ENCODE peak calls at places on chromosomes 1 and 21, in seven cellular contexts. N is adrenal gland; L is heart right ventricle; Y is coronary artery; A is aorta; T is HAP-1; B is naive thymus-derived CD4-positive, alpha-beta T cell. Q is an unnamed sample.

GRCh38 chr1:55594701-55595100 is 379.5 kb upstream of the USP24 start:
- DNase-seq in N (no peak), L (no peak), Y (no peak), A (no peak), T (no peak), B (no peak), Q (no peak)

GRCh38 chr1:58858344-58858673 is 74.5 kb upstream of the JUN start:
- DNase-seq in N (no peak), L (no peak), Y (no peak), A (no peak), T (no peak), B (peak), Q (no peak)

GRCh38 chr1:221878134-221878533 is 136.2 kb upstream of the DUSP10 start:
- DNase-seq in N (no peak), L (no peak), Y (no peak), A (no peak), T (no peak), B (no peak), Q (no peak)

GRCh38 chr21:14602418-14602987 is 56.4 kb upstream of the SAMSN1 start:
- DNase-seq in N (no peak), L (no peak), Y (no peak), A (no peak), T (no peak), B (no peak), Q (no peak)

GRCh38 chr1:160244209-160244608 is 18.1 kb downstream of the DCAF8 start:
- DNase-seq in N (no peak), L (no peak), Y (no peak), A (no peak), T (no peak), B (no peak), Q (no peak)

GRCh38 chr1:89285715-89286380 is 13.2 kb upstream of the GBP5 start:
- DNase-seq in N (no peak), L (no peak), Y (no peak), A (no peak), T (no peak), B (no peak), Q (no peak)

GRCh38 chr1:35748326-35748725 is 21.5 kb downstream of the CLSPN start:
- DNase-seq in N (no peak), L (no peak), Y (no peak), A (no peak), T (no peak), B (no peak), Q (no peak)

GRCh38 chr1:1281533-1282321 is 1.5 kb downstream of the SCNN1D start:
- DNase-seq in N (peak), L (peak), Y (no peak), A (no peak), T (no peak), B (no peak), Q (peak)

GRCh38 chr1:152143147-152143845 is 15.7 kb downstream of the RPTN start:
- DNase-seq in N (no peak), L (no peak), Y (no peak), A (no peak), T (no peak), B (no peak), Q (no peak)

GRCh38 chr1:240285541-240285940 is 193.9 kb downstream of the FMN2 start:
- DNase-seq in N (no peak), L (no peak), Y (no peak), A (no peak), T (no peak), B (no peak), Q (no peak)

GRCh38 chr1:7528386-7529031 is 242.6 kb upstream of the VAMP3 start:
- DNase-seq in N (no peak), L (no peak), Y (no peak), A (peak), T (no peak), B (no peak), Q (no peak)

GRCh38 chr1:208002672-208003071 is 91.7 kb upstream of the CD34 start:
- DNase-seq in N (no peak), L (peak), Y (no peak), A (no peak), T (no peak), B (no peak), Q (no peak)

GRCh38 chr1:58983633-58984301 is 199.9 kb upstream of the JUN start:
- DNase-seq in N (no peak), L (no peak), Y (peak), A (no peak), T (no peak), B (no peak), Q (no peak)

GRCh38 chr21:41775152-41775472 is 8.3 kb upstream of the RIPK4 start:
- DNase-seq in N (no peak), L (no peak), Y (no peak), A (peak), T (no peak), B (no peak), Q (no peak)

GRCh38 chr1:112686835-112687234 is 12.4 kb downstream of the MOV10 start:
- DNase-seq in N (no peak), L (no peak), Y (no peak), A (no peak), T (no peak), B (no peak), Q (no peak)

GRCh38 chr1:14915356-14916054 is 238.0 kb upstream of the TMEM51 start:
- DNase-seq in N (no peak), L (peak), Y (no peak), A (no peak), T (no peak), B (peak), Q (peak)

GRCh38 chr1:209576798-209577197 is 6.7 kb upstream of the CAMK1G start:
- DNase-seq in N (peak), L (peak), Y (no peak), A (peak), T (peak), B (peak), Q (peak)

GRCh38 chr1:103525114-103525606 is 339 bp upstream of the RNPC3 start:
- DNase-seq in N (peak), L (no peak), Y (no peak), A (no peak), T (peak), B (peak), Q (peak)

GRCh38 chr1:181050922-181051321 is 17.1 kb downstream of the MR1 start:
- DNase-seq in N (no peak), L (no peak), Y (no peak), A (no peak), T (no peak), B (no peak), Q (no peak)

GRCh38 chr1:77271851-77272250 is 10.0 kb upstream of the AK5 start:
- DNase-seq in N (no peak), L (no peak), Y (no peak), A (no peak), T (no peak), B (no peak), Q (no peak)

GRCh38 chr1:209411491-209411929 is 172.0 kb upstream of the CAMK1G start:
- DNase-seq in N (peak), L (no peak), Y (peak), A (no peak), T (peak), B (no peak), Q (no peak)

GRCh38 chr21:32248616-32249550 is 30.0 kb downstream of the MIS18A start:
- DNase-seq in N (no peak), L (no peak), Y (no peak), A (no peak), T (no peak), B (no peak), Q (no peak)

GRCh38 chr1:209808059-209808494 is 2.1 kb upstream of the IRF6 start:
- DNase-seq in N (peak), L (peak), Y (peak), A (no peak), T (no peak), B (no peak), Q (peak)

GRCh38 chr1:37814257-37814656 is 6.2 kb upstream of the YRDC start:
- DNase-seq in N (peak), L (no peak), Y (no peak), A (no peak), T (no peak), B (no peak), Q (no peak)

GRCh38 chr1:201874672-201875071 is 14.0 kb upstream of the SHISA4 start:
- DNase-seq in N (no peak), L (no peak), Y (no peak), A (no peak), T (no peak), B (no peak), Q (no peak)

GRCh38 chr1:226033599-226034390 is 28.7 kb upstream of the H3-3A start:
- DNase-seq in N (no peak), L (peak), Y (no peak), A (no peak), T (no peak), B (no peak), Q (no peak)

GRCh38 chr1:200351826-200352549 is 57.8 kb downstream of the ZNF281 start:
- DNase-seq in N (no peak), L (no peak), Y (no peak), A (no peak), T (no peak), B (no peak), Q (peak)

GRCh38 chr1:1540015-1540816 is at the start of gene TMEM240:
- DNase-seq in N (peak), L (peak), Y (peak), A (peak), T (no peak), B (peak), Q (no peak)

GRCh38 chr21:26715878-26716506 is 129.2 kb downstream of the ADAMTS1 start:
- DNase-seq in N (peak), L (peak), Y (no peak), A (no peak), T (peak), B (no peak), Q (peak)
- H3K4me3 ChIP-seq in N (no peak), L (no peak), Y (no peak), A (no peak), T (no peak), B (no peak), Q (no peak)

GRCh38 chr1:110878993-110879392 is 6.0 kb downstream of the CD53 start:
- DNase-seq in N (no peak), L (no peak), Y (no peak), A (no peak), T (no peak), B (no peak), Q (no peak)
- H3K4me3 ChIP-seq in N (no peak), L (no peak), Y (no peak), A (no peak), T (no peak), B (peak), Q (no peak)

GRCh38 chr1:44808063-44808937 is at the start of gene BTBD19:
- DNase-seq in N (peak), L (peak), Y (peak), A (peak), T (peak), B (peak), Q (peak)
- H3K4me3 ChIP-seq in N (peak), L (peak), Y (peak), A (no peak), T (no peak), B (peak), Q (peak)

GRCh38 chr1:6485937-6486250 is 5.6 kb downstream of the PLEKHG5 start:
- DNase-seq in N (no peak), L (no peak), Y (no peak), A (no peak), T (no peak), B (no peak), Q (no peak)
- H3K4me3 ChIP-seq in N (peak), L (peak), Y (peak), A (no peak), T (no peak), B (no peak), Q (no peak)

Q was measured in MG63.